ENCODE peak calls at places on chromosomes 1 and 21, in six cellular contexts. One of them, this sample, is unnamed.

GRCh38 chr1:9717193-9718005 is 65.9 kb downstream of the PIK3CD start:
- DNase-seq in NCI-H1092: no peak
- DNase-seq in ovary: peak; percentile 79
- DNase-seq in iPS-NIHi11: peak; percentile 55
- DNase-seq in type B pancreatic cell: no peak
- DNase-seq in cardiac fibroblast: no peak
- DNase-seq in this sample: no peak

GRCh38 chr21:31162827-31163226 is 124.6 kb upstream of the KRTAP19-8 start:
- DNase-seq in NCI-H1092: no peak
- DNase-seq in ovary: no peak
- DNase-seq in iPS-NIHi11: no peak
- DNase-seq in type B pancreatic cell: no peak
- DNase-seq in cardiac fibroblast: peak; percentile 55
- DNase-seq in this sample: no peak

GRCh38 chr1:66374561-66375111 is 159.3 kb upstream of the SGIP1 start:
- DNase-seq in NCI-H1092: no peak
- DNase-seq in ovary: no peak
- DNase-seq in iPS-NIHi11: no peak
- DNase-seq in type B pancreatic cell: no peak
- DNase-seq in cardiac fibroblast: peak; percentile 87
- DNase-seq in this sample: no peak

GRCh38 chr1:41475859-41476567 is 8.5 kb downstream of the EDN2 start:
- DNase-seq in NCI-H1092: no peak
- DNase-seq in ovary: no peak
- DNase-seq in iPS-NIHi11: no peak
- DNase-seq in type B pancreatic cell: no peak
- DNase-seq in cardiac fibroblast: peak; percentile 79
- DNase-seq in this sample: no peak

GRCh38 chr1:85406081-85406480 is 58.9 kb downstream of the DDAH1 start:
- DNase-seq in NCI-H1092: no peak
- DNase-seq in ovary: no peak
- DNase-seq in iPS-NIHi11: no peak
- DNase-seq in type B pancreatic cell: no peak
- DNase-seq in cardiac fibroblast: no peak
- DNase-seq in this sample: no peak

GRCh38 chr21:42652527-42653491 is 612 bp upstream of the PDE9A start:
- DNase-seq in NCI-H1092: no peak
- DNase-seq in ovary: peak; percentile 60
- DNase-seq in iPS-NIHi11: peak; percentile 86
- DNase-seq in type B pancreatic cell: no peak
- DNase-seq in cardiac fibroblast: peak; percentile 37
- DNase-seq in this sample: peak; percentile 83

GRCh38 chr1:26037904-26038303 is 8.0 kb downstream of the SLC30A2 start:
- DNase-seq in NCI-H1092: no peak
- DNase-seq in ovary: no peak
- DNase-seq in iPS-NIHi11: no peak
- DNase-seq in type B pancreatic cell: no peak
- DNase-seq in cardiac fibroblast: no peak
- DNase-seq in this sample: no peak

GRCh38 chr1:200154069-200154767 is 126.7 kb downstream of the NR5A2 start:
- DNase-seq in NCI-H1092: no peak
- DNase-seq in ovary: no peak
- DNase-seq in iPS-NIHi11: no peak
- DNase-seq in type B pancreatic cell: no peak
- DNase-seq in cardiac fibroblast: no peak
- DNase-seq in this sample: no peak

GRCh38 chr1:58158465-58159423 is 387.8 kb downstream of the OMA1 start:
- DNase-seq in NCI-H1092: no peak
- DNase-seq in ovary: no peak
- DNase-seq in iPS-NIHi11: no peak
- DNase-seq in type B pancreatic cell: no peak
- DNase-seq in cardiac fibroblast: no peak
- DNase-seq in this sample: no peak

GRCh38 chr1:39501666-39502065 is 10.2 kb downstream of the BMP8A start:
- DNase-seq in NCI-H1092: no peak
- DNase-seq in ovary: no peak
- DNase-seq in iPS-NIHi11: no peak
- DNase-seq in type B pancreatic cell: no peak
- DNase-seq in cardiac fibroblast: peak; percentile 89
- DNase-seq in this sample: no peak

GRCh38 chr1:191490303-191490702 is 668.0 kb upstream of the RGS18 start:
- DNase-seq in NCI-H1092: no peak
- DNase-seq in ovary: no peak
- DNase-seq in iPS-NIHi11: no peak
- DNase-seq in type B pancreatic cell: no peak
- DNase-seq in cardiac fibroblast: no peak
- DNase-seq in this sample: no peak

GRCh38 chr21:18493420-18493819 is 89.8 kb upstream of the TMPRSS15 start:
- DNase-seq in NCI-H1092: no peak
- DNase-seq in ovary: no peak
- DNase-seq in iPS-NIHi11: peak; percentile 14
- DNase-seq in type B pancreatic cell: no peak
- DNase-seq in cardiac fibroblast: no peak
- DNase-seq in this sample: peak; percentile 12